ENCODE peak calls at places on chromosomes 1 and 21, in six cellular contexts. O is heart left ventricle; M is AG08396; F is stimulated activated CD4-positive, alpha-beta T cell treated with anti-CD3 and anti-CD28 coated beads, Interleukin-2, amount 100 ng/mL, for 24 hours; N is adipocyte; L is NCI-H1105 treated with DMSO at 0.1 percent for 48 hours. X is an unnamed sample.

GRCh38 chr1:160125761-160126160 is 10.2 kb downstream of the ATP1A2 start:
- DNase-seq in O (no peak), M (no peak), F (no peak), N (no peak), L (no peak), X (no peak)

GRCh38 chr21:35408401-35408800 is 359.3 kb upstream of the RUNX1 start:
- DNase-seq in O (no peak), M (peak), F (no peak), N (peak), L (no peak), X (no peak)

GRCh38 chr21:25586242-25586805 is 21.0 kb downstream of the MRPL39 start:
- DNase-seq in O (no peak), M (no peak), F (no peak), N (no peak), L (no peak), X (no peak)

GRCh38 chr21:26224351-26224750 is 53.8 kb upstream of the APP start:
- DNase-seq in O (no peak), M (no peak), F (no peak), N (no peak), L (no peak), X (no peak)

GRCh38 chr21:46065993-46066842 is 31.7 kb upstream of the COL6A2 start:
- DNase-seq in O (no peak), M (no peak), F (peak), N (no peak), L (no peak), X (peak)

GRCh38 chr1:211485480-211485857 is 6.5 kb downstream of the RD3 start:
- DNase-seq in O (no peak), M (no peak), F (no peak), N (no peak), L (no peak), X (no peak)

GRCh38 chr21:28588997-28589396 is 403.7 kb downstream of the LTN1 start:
- DNase-seq in O (no peak), M (no peak), F (no peak), N (no peak), L (no peak), X (no peak)

GRCh38 chr1:54016343-54017282 is 1.4 kb downstream of the LDLRAD1 start:
- DNase-seq in O (no peak), M (peak), F (no peak), N (peak), L (no peak), X (no peak)

GRCh38 chr1:179825798-179826460 is 51.7 kb downstream of the TOR1AIP2 start:
- DNase-seq in O (no peak), M (no peak), F (no peak), N (no peak), L (no peak), X (no peak)

GRCh38 chr21:39083377-39084008 is 99.8 kb downstream of the PSMG1 start:
- DNase-seq in O (no peak), M (peak), F (no peak), N (no peak), L (no peak), X (no peak)

GRCh38 chr1:64363616-64364015 is 106.3 kb upstream of the CACHD1 start:
- DNase-seq in O (no peak), M (no peak), F (no peak), N (no peak), L (no peak), X (no peak)

GRCh38 chr1:88890790-88891317 is 513 bp downstream of the GTF2B start:
- DNase-seq in O (no peak), M (peak), F (peak), N (peak), L (peak), X (peak)

GRCh38 chr1:102970496-102971078 is 137.7 kb downstream of the COL11A1 start:
- DNase-seq in O (no peak), M (peak), F (no peak), N (peak), L (peak), X (no peak)

GRCh38 chr1:91764471-91765115 is 121.4 kb downstream of the TGFBR3 start:
- DNase-seq in O (no peak), M (no peak), F (no peak), N (no peak), L (no peak), X (no peak)

GRCh38 chr1:236391008-236391407 is 3.1 kb upstream of the EDARADD start:
- DNase-seq in O (no peak), M (no peak), F (no peak), N (no peak), L (no peak), X (no peak)

GRCh38 chr21:37073417-37074194 is 552 bp downstream of the TTC3 start:
- DNase-seq in O (peak), M (peak), F (peak), N (peak), L (peak), X (peak)

GRCh38 chr1:31736675-31737074 is 27.5 kb downstream of the ADGRB2 start:
- DNase-seq in O (no peak), M (no peak), F (no peak), N (no peak), L (peak), X (no peak)

GRCh38 chr1:18949689-18950414 is 6.6 kb downstream of the IFFO2 start:
- DNase-seq in O (no peak), M (peak), F (peak), N (peak), L (no peak), X (no peak)

GRCh38 chr1:32783851-32784250 is 33.3 kb downstream of the YARS1 start:
- DNase-seq in O (no peak), M (no peak), F (no peak), N (no peak), L (no peak), X (no peak)

GRCh38 chr21:20343186-20343585 is 655.0 kb upstream of the NCAM2 start:
- DNase-seq in O (no peak), M (no peak), F (no peak), N (no peak), L (no peak), X (no peak)

GRCh38 chr1:223748773-223749733 is 36.7 kb downstream of the CAPN2 start:
- DNase-seq in O (peak), M (peak), F (peak), N (peak), L (no peak), X (peak)

GRCh38 chr1:151255381-151255780 is 847 bp downstream of the PSMD4 start:
- DNase-seq in O (no peak), M (peak), F (no peak), N (peak), L (no peak), X (no peak)

GRCh38 chr1:77671836-77672235 is 10.6 kb downstream of the ZZZ3 start:
- DNase-seq in O (no peak), M (no peak), F (no peak), N (peak), L (no peak), X (no peak)

GRCh38 chr1:204885790-204886189 is 15.1 kb downstream of the NFASC start:
- DNase-seq in O (no peak), M (no peak), F (no peak), N (peak), L (no peak), X (no peak)

GRCh38 chr1:205318231-205318991 is 3.1 kb downstream of the NUAK2 start:
- DNase-seq in O (no peak), M (no peak), F (no peak), N (no peak), L (peak), X (no peak)

GRCh38 chr1:6111571-6111970 is 65.9 kb downstream of the KCNAB2 start:
- DNase-seq in O (peak), M (no peak), F (no peak), N (no peak), L (peak), X (no peak)

GRCh38 chr1:84853743-84854721 is 39.0 kb downstream of the LPAR3 start:
- DNase-seq in O (no peak), M (peak), F (peak), N (peak), L (no peak), X (peak)

GRCh38 chr1:226784081-226785049 is 45.3 kb upstream of the ITPKB start:
- DNase-seq in O (no peak), M (no peak), F (no peak), N (no peak), L (no peak), X (no peak)

GRCh38 chr1:215710340-215710971 is 143.4 kb downstream of the KCTD3 start:
- DNase-seq in O (no peak), M (peak), F (no peak), N (peak), L (peak), X (no peak)

GRCh38 chr1:80445021-80445420 is 1355.7 kb upstream of the ADGRL2 start:
- DNase-seq in O (no peak), M (no peak), F (no peak), N (peak), L (no peak), X (no peak)

GRCh38 chr1:119593836-119594235 is 54.2 kb downstream of the ZNF697 start:
- DNase-seq in O (no peak), M (no peak), F (no peak), N (no peak), L (no peak), X (no peak)

GRCh38 chr1:55604194-55604593 is 389.0 kb upstream of the USP24 start:
- DNase-seq in O (no peak), M (no peak), F (no peak), N (no peak), L (no peak), X (no peak)

GRCh38 chr1:42165511-42166210 is 1.1 kb upstream of the GUCA2A start:
- DNase-seq in O (peak), M (no peak), F (no peak), N (peak), L (peak), X (no peak)

GRCh38 chr1:40385437-40386310 is 12.1 kb downstream of the SMAP2 start:
- DNase-seq in O (no peak), M (no peak), F (peak), N (no peak), L (no peak), X (peak)

GRCh38 chr21:34807881-34808568 is 139.2 kb downstream of the CLIC6 start:
- DNase-seq in O (no peak), M (peak), F (peak), N (peak), L (no peak), X (peak)

GRCh38 chr1:3993606-3994375 is 93.7 kb upstream of the C1orf174 start:
- DNase-seq in O (no peak), M (no peak), F (no peak), N (no peak), L (no peak), X (no peak)